ENCODE peak calls at places on chromosomes 11 and 22, in six cellular contexts. One of them, this sample, is unnamed.

GRCh38 chr11:125201525-125202121 is 37.1 kb downstream of the PKNOX2 start:
- DNase-seq in H9: no peak
- DNase-seq in mesenchymal stem cell: no peak
- DNase-seq in mesendoderm: peak
- DNase-seq in IMR-90: peak
- DNase-seq in H1: no peak
- DNase-seq in this sample: peak

GRCh38 chr11:20042717-20043392 is 117.4 kb downstream of the DBX1 start:
- DNase-seq in mesenchymal stem cell: no peak
- DNase-seq in mesendoderm: no peak
- DNase-seq in H1: no peak
- DNase-seq in IMR-90: no peak
- DNase-seq in H9: no peak
- DNase-seq in this sample: no peak

GRCh38 chr22:38030311-38031133 is 26.7 kb upstream of the PICK1 start:
- DNase-seq in mesendoderm: peak
- DNase-seq in H1: no peak
- DNase-seq in H9: peak
- DNase-seq in IMR-90: peak
- DNase-seq in mesenchymal stem cell: no peak
- DNase-seq in this sample: no peak

GRCh38 chr22:50102946-50103345 is 13.1 kb downstream of the MOV10L1 start:
- DNase-seq in mesenchymal stem cell: no peak
- DNase-seq in IMR-90: no peak
- DNase-seq in H9: no peak
- DNase-seq in mesendoderm: peak
- DNase-seq in H1: no peak
- DNase-seq in this sample: no peak

GRCh38 chr11:58927393-58928081 is 11.8 kb upstream of the GLYATL1 start:
- DNase-seq in IMR-90: peak
- DNase-seq in H9: peak
- DNase-seq in H1: peak
- DNase-seq in mesendoderm: peak
- DNase-seq in mesenchymal stem cell: peak
- DNase-seq in this sample: peak

GRCh38 chr11:35040221-35040942 is 98.6 kb upstream of the CD44 start:
- DNase-seq in mesenchymal stem cell: peak
- DNase-seq in mesendoderm: no peak
- DNase-seq in IMR-90: peak
- DNase-seq in H9: no peak
- DNase-seq in H1: no peak
- DNase-seq in this sample: no peak

GRCh38 chr11:75849917-75850316 is 34.9 kb downstream of the UVRAG start:
- DNase-seq in H9: no peak
- DNase-seq in mesenchymal stem cell: no peak
- DNase-seq in IMR-90: no peak
- DNase-seq in mesendoderm: peak
- DNase-seq in H1: no peak
- DNase-seq in this sample: no peak

GRCh38 chr11:126072821-126073594 is 10.3 kb upstream of the CDON start:
- DNase-seq in H9: no peak
- DNase-seq in H1: no peak
- DNase-seq in IMR-90: no peak
- DNase-seq in mesenchymal stem cell: no peak
- DNase-seq in mesendoderm: no peak
- DNase-seq in this sample: no peak

GRCh38 chr11:3243880-3244279 is 11.7 kb upstream of the MRGPRE start:
- DNase-seq in H9: no peak
- DNase-seq in mesendoderm: no peak
- DNase-seq in mesenchymal stem cell: no peak
- DNase-seq in IMR-90: no peak
- DNase-seq in H1: no peak
- DNase-seq in this sample: no peak

GRCh38 chr22:20319745-20320658 is at the start of gene DGCR6L:
- DNase-seq in H1: peak
- DNase-seq in H9: peak
- DNase-seq in IMR-90: peak
- DNase-seq in mesenchymal stem cell: peak
- DNase-seq in mesendoderm: peak
- DNase-seq in this sample: peak
- H2BK5ac ChIP-seq in H1: peak
- H2BK5ac ChIP-seq in H9: no peak
- H2BK5ac ChIP-seq in IMR-90: peak
- H2BK5ac ChIP-seq in mesenchymal stem cell: no peak
- H2BK5ac ChIP-seq in mesendoderm: no peak
- H2BK5ac ChIP-seq in this sample: peak

GRCh38 chr11:79082920-79083319 is 357.9 kb downstream of the TENM4 start:
- DNase-seq in H9: no peak
- DNase-seq in IMR-90: no peak
- DNase-seq in mesendoderm: no peak
- DNase-seq in H1: no peak
- DNase-seq in mesenchymal stem cell: no peak
- DNase-seq in this sample: peak
- H4K8ac ChIP-seq in H9: no peak
- H4K8ac ChIP-seq in IMR-90: no peak
- H4K8ac ChIP-seq in mesendoderm: no peak
- H4K8ac ChIP-seq in H1: no peak
- H4K8ac ChIP-seq in mesenchymal stem cell: no peak
- H4K8ac ChIP-seq in this sample: no peak

GRCh38 chr22:35379146-35379993 is 1.5 kb upstream of the HMOX1 start:
- DNase-seq in mesendoderm: peak
- DNase-seq in IMR-90: no peak
- DNase-seq in H1: no peak
- DNase-seq in mesenchymal stem cell: no peak
- DNase-seq in H9: no peak
- DNase-seq in this sample: no peak
- H2BK5ac ChIP-seq in mesendoderm: no peak
- H2BK5ac ChIP-seq in IMR-90: no peak
- H2BK5ac ChIP-seq in H1: peak
- H2BK5ac ChIP-seq in mesenchymal stem cell: no peak
- H2BK5ac ChIP-seq in H9: no peak
- H2BK5ac ChIP-seq in this sample: no peak

GRCh38 chr11:78957481-78958245 is 383.0 kb upstream of the NARS2 start:
- DNase-seq in IMR-90: peak
- DNase-seq in mesendoderm: no peak
- DNase-seq in mesenchymal stem cell: peak
- DNase-seq in H9: no peak
- DNase-seq in H1: no peak
- DNase-seq in this sample: no peak

GRCh38 chr11:78952188-78952587 is 377.5 kb upstream of the NARS2 start:
- DNase-seq in H1: no peak
- DNase-seq in H9: no peak
- DNase-seq in mesendoderm: no peak
- DNase-seq in mesenchymal stem cell: no peak
- DNase-seq in IMR-90: no peak
- DNase-seq in this sample: no peak

GRCh38 chr11:78954261-78954660 is 379.6 kb upstream of the NARS2 start:
- DNase-seq in H9: no peak
- DNase-seq in IMR-90: no peak
- DNase-seq in H1: no peak
- DNase-seq in mesendoderm: no peak
- DNase-seq in mesenchymal stem cell: no peak
- DNase-seq in this sample: no peak

GRCh38 chr11:78949976-78950690 is 375.5 kb upstream of the NARS2 start:
- DNase-seq in mesendoderm: peak
- DNase-seq in IMR-90: no peak
- DNase-seq in H9: no peak
- DNase-seq in H1: no peak
- DNase-seq in mesenchymal stem cell: no peak
- DNase-seq in this sample: peak

DNA sequence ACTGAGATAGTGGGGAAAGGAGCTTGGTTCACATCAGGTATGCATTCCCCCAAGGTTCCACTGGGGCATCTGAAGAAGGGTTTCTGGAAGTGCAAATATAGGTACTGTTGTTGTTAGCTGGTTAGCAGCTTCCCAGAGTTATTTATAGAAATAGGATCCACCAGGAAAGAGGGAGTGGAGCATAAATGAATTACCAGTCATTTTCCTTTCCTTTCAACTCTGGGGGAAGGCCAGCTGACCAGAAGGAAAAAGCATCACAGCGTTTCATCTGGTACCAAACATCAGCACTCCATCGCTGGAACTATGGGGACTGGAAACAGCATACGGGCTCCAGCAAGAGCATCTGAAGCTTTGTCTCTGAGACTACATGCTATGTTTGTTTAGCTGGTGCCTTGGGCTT is 378.2 kb upstream of the NARS2 start:
- DNase-seq in mesendoderm: no peak
- DNase-seq in H9: no peak
- DNase-seq in mesenchymal stem cell: no peak
- DNase-seq in H1: no peak
- DNase-seq in IMR-90: no peak
- DNase-seq in this sample: no peak
- H4K8ac ChIP-seq in mesendoderm: no peak
- H4K8ac ChIP-seq in H9: no peak
- H4K8ac ChIP-seq in mesenchymal stem cell: no peak
- H4K8ac ChIP-seq in H1: no peak
- H4K8ac ChIP-seq in IMR-90: no peak
- H4K8ac ChIP-seq in this sample: no peak

GRCh38 chr11:123391646-123392348 is 38.3 kb upstream of the GRAMD1B start:
- DNase-seq in mesendoderm: no peak
- DNase-seq in mesenchymal stem cell: no peak
- DNase-seq in IMR-90: no peak
- DNase-seq in H9: no peak
- DNase-seq in H1: no peak
- DNase-seq in this sample: no peak
- H2BK5ac ChIP-seq in mesendoderm: no peak
- H2BK5ac ChIP-seq in mesenchymal stem cell: no peak
- H2BK5ac ChIP-seq in IMR-90: no peak
- H2BK5ac ChIP-seq in H9: no peak
- H2BK5ac ChIP-seq in H1: no peak
- H2BK5ac ChIP-seq in this sample: no peak